ENCODE peak calls at places on chromosomes 7 and 10, in ten cellular contexts. I is Panc1, M is HS-5, K is omental fat pad, Y is fibroblast of the aortic adventitia, C is PC-3, R is lower lobe of right lung, E is neuronal stem cell, A is anterior cingulate cortex, N is B cell. P is an unnamed sample.
A peak's percentile ranks its signal among the peaks of the same experiment; 100 is the strongest.

GRCh38 chr7:91344911-91345310 is 80.7 kb downstream of the FZD1 start:
- DNase-seq in I (no peak), M (no peak), K (no peak), Y (no peak), C (no peak), R (no peak), E (no peak), A (no peak), N (peak; percentile 27), P (no peak)

GRCh38 chr7:12731214-12731656 is 43.8 kb downstream of the ARL4A start:
- DNase-seq in I (no peak), M (no peak), K (no peak), Y (peak; percentile 38), C (no peak), R (no peak), E (no peak), A (no peak), N (no peak), P (no peak)

GRCh38 chr10:48364659-48365405 is 58.4 kb downstream of the MAPK8 start:
- DNase-seq in I (no peak), M (no peak), K (no peak), Y (peak; percentile 77), C (peak; percentile 82), R (no peak), E (no peak), A (no peak), N (no peak), P (no peak)

GRCh38 chr7:111752022-111752582 is 189.8 kb upstream of the IMMP2L start:
- DNase-seq in I (no peak), M (no peak), K (no peak), Y (peak; percentile 63), C (peak; percentile 76), R (peak; percentile 66), E (peak; percentile 36), A (no peak), N (peak; percentile 41), P (no peak)

GRCh38 chr7:82803411-82803810 is 359.3 kb downstream of the PCLO start:
- DNase-seq in I (no peak), M (no peak), K (no peak), Y (no peak), C (peak; percentile 4), R (no peak), E (no peak), A (no peak), N (no peak), P (no peak)

GRCh38 chr10:109914966-109915365 is 8.3 kb downstream of the XPNPEP1 start:
- DNase-seq in I (no peak), M (peak; percentile 65), K (no peak), Y (peak; percentile 90), C (peak; percentile 86), R (no peak), E (no peak), A (no peak), N (peak; percentile 16), P (no peak)

GRCh38 chr7:101781384-101781783 is 36.0 kb upstream of the CUX1 start:
- DNase-seq in I (no peak), M (no peak), K (no peak), Y (no peak), C (no peak), R (no peak), E (no peak), A (no peak), N (no peak), P (no peak)

GRCh38 chr7:38312776-38313175 is 39.3 kb upstream of the TARP start:
- DNase-seq in I (no peak), M (no peak), K (no peak), Y (no peak), C (no peak), R (no peak), E (no peak), A (no peak), N (no peak), P (no peak)

GRCh38 chr10:24257588-24257987 is 48.6 kb downstream of the KIAA1217 start:
- DNase-seq in I (no peak), M (no peak), K (no peak), Y (no peak), C (no peak), R (no peak), E (no peak), A (no peak), N (no peak), P (no peak)

GRCh38 chr10:24457661-24458318 is 248.9 kb downstream of the KIAA1217 start:
- DNase-seq in I (no peak), M (no peak), K (no peak), Y (no peak), C (peak; percentile 86), R (no peak), E (no peak), A (no peak), N (no peak), P (no peak)

GRCh38 chr7:117157871-117158209 is 165.0 kb downstream of the WNT2 start:
- DNase-seq in I (no peak), M (no peak), K (no peak), Y (no peak), C (no peak), R (no peak), E (no peak), A (no peak), N (no peak), P (no peak)

GRCh38 chr7:112286294-112287086 is 80.0 kb downstream of the ZNF277 start:
- DNase-seq in I (no peak), M (no peak), K (no peak), Y (no peak), C (no peak), R (no peak), E (no peak), A (no peak), N (no peak), P (no peak)

GRCh38 chr7:6162331-6162620 is 110.1 kb downstream of the CYTH3 start:
- DNase-seq in I (no peak), M (no peak), K (no peak), Y (no peak), C (no peak), R (no peak), E (no peak), A (no peak), N (no peak), P (no peak)

GRCh38 chr7:96989241-96989858 is 16.0 kb upstream of the DLX6 start:
- DNase-seq in I (no peak), M (no peak), K (no peak), Y (no peak), C (no peak), R (no peak), E (peak; percentile 15), A (no peak), N (no peak), P (no peak)

GRCh38 chr7:16801111-16801542 is 3.7 kb downstream of the AGR2 start:
- DNase-seq in I (no peak), M (peak; percentile 67), K (no peak), Y (peak; percentile 69), C (peak; percentile 94), R (no peak), E (peak; percentile 21), A (no peak), N (peak; percentile 26), P (peak; percentile 17)

GRCh38 chr7:44050915-44051560 is 6.5 kb downstream of the DBNL start:
- DNase-seq in I (no peak), M (no peak), K (no peak), Y (no peak), C (no peak), R (no peak), E (no peak), A (no peak), N (no peak), P (no peak)

GRCh38 chr7:70660154-70660818 is 471.7 kb upstream of the GALNT17 start:
- DNase-seq in I (no peak), M (no peak), K (no peak), Y (no peak), C (no peak), R (no peak), E (no peak), A (no peak), N (no peak), P (no peak)

GRCh38 chr10:129956902-129957673 is 7.0 kb downstream of the EBF3 start:
- DNase-seq in I (no peak), M (no peak), K (no peak), Y (peak; percentile 25), C (no peak), R (no peak), E (peak; percentile 26), A (no peak), N (no peak), P (no peak)

GRCh38 chr10:86756511-86757109 is at the start of gene BMPR1A:
- DNase-seq in I (no peak), M (no peak), K (no peak), Y (no peak), C (peak; percentile 86), R (no peak), E (peak; percentile 57), A (peak; percentile 70), N (no peak), P (no peak)

GRCh38 chr7:56092789-56093531 is at the start of gene PHKG1:
- DNase-seq in I (no peak), M (no peak), K (no peak), Y (peak; percentile 91), C (peak; percentile 63), R (peak; percentile 65), E (no peak), A (peak; percentile 77), N (no peak), P (peak; percentile 67)

GRCh38 chr7:16817536-16817935 is 12.7 kb upstream of the AGR2 start:
- DNase-seq in I (no peak), M (no peak), K (no peak), Y (peak; percentile 38), C (peak; percentile 83), R (no peak), E (no peak), A (no peak), N (no peak), P (no peak)

GRCh38 chr7:110677405-110677804 is 413.5 kb upstream of the LRRN3 start:
- DNase-seq in I (no peak), M (no peak), K (no peak), Y (no peak), C (no peak), R (no peak), E (no peak), A (no peak), N (no peak), P (no peak)

GRCh38 chr10:48685731-48686130 is 1.1 kb downstream of the WDFY4 start:
- DNase-seq in I (no peak), M (no peak), K (no peak), Y (no peak), C (no peak), R (no peak), E (no peak), A (no peak), N (no peak), P (no peak)

GRCh38 chr7:38424750-38425463 is 151.5 kb upstream of the TARP start:
- DNase-seq in I (no peak), M (no peak), K (no peak), Y (peak; percentile 1), C (peak; percentile 9), R (no peak), E (no peak), A (no peak), N (no peak), P (no peak)

GRCh38 chr10:111593578-111593977 is 516.7 kb downstream of the ADRA2A start:
- DNase-seq in I (no peak), M (no peak), K (no peak), Y (peak; percentile 25), C (no peak), R (no peak), E (no peak), A (no peak), N (no peak), P (no peak)

GRCh38 chr7:4830176-4830575 is 31.7 kb downstream of the PAPOLB start:
- DNase-seq in I (peak; percentile 64), M (no peak), K (no peak), Y (peak; percentile 45), C (peak; percentile 44), R (peak; percentile 78), E (peak; percentile 54), A (peak; percentile 16), N (peak; percentile 59), P (no peak)